ENCODE peak calls at places on chromosomes 2 and 18, in ten cellular contexts. K is GM23248; T is A549; Y is CD4-positive, CD25-positive, alpha-beta regulatory T cell; N is left ventricle myocardium inferior; Q is adipocyte; H is IMR-90; J is aorta; V is lower lobe of right lung; R is HAP-1. P is an unnamed sample. For H3K4me1, the result is how much of the 10 kb centered on the place peaks cover.

GRCh38 chr2:239225456-239225855 is 175.4 kb downstream of the HDAC4 start:
- DNase-seq in K (no peak), T (no peak), Y (no peak), N (no peak), Q (no peak), H (no peak), J (no peak), V (no peak), R (no peak), P (peak)

GRCh38 chr2:105455488-105455991 is 56.7 kb upstream of the FHL2 start:
- DNase-seq in K (peak), T (peak), Y (no peak), N (no peak), Q (peak), H (peak), J (no peak), V (no peak), R (no peak), P (no peak)

GRCh38 chr2:147520817-147521216 is 324.0 kb upstream of the ACVR2A start:
- DNase-seq in K (no peak), T (no peak), Y (no peak), N (no peak), Q (no peak), H (no peak), J (no peak), V (no peak), R (no peak), P (no peak)

GRCh38 chr18:49020129-49020528 is 69.4 kb upstream of the SMAD7 start:
- DNase-seq in K (no peak), T (no peak), Y (no peak), N (no peak), Q (no peak), H (no peak), J (no peak), V (no peak), R (no peak), P (no peak)

GRCh38 chr2:25324905-25325592 is 16.7 kb downstream of the DNMT3A start:
- DNase-seq in K (peak), T (no peak), Y (no peak), N (no peak), Q (no peak), H (peak), J (peak), V (no peak), R (no peak), P (peak)

GRCh38 chr2:121529439-121530209 is 1.1 kb upstream of the RNU4ATAC start:
- DNase-seq in K (peak), T (no peak), Y (no peak), N (peak), Q (peak), H (peak), J (peak), V (peak), R (peak), P (peak)

GRCh38 chr18:58978916-58979315 is 114.2 kb downstream of the ZNF532 start:
- DNase-seq in K (no peak), T (no peak), Y (no peak), N (no peak), Q (no peak), H (no peak), J (no peak), V (no peak), R (no peak), P (no peak)

GRCh38 chr2:148577845-148578492 is 66.6 kb upstream of the EPC2 start:
- DNase-seq in K (no peak), T (no peak), Y (no peak), N (no peak), Q (no peak), H (no peak), J (no peak), V (no peak), R (no peak), P (no peak)

GRCh38 chr2:218501665-218502064 is 66.5 kb downstream of the USP37 start:
- DNase-seq in K (peak), T (no peak), Y (no peak), N (no peak), Q (peak), H (peak), J (no peak), V (no peak), R (no peak), P (no peak)

GRCh38 chr2:115921541-115921940 is 1479.1 kb downstream of the DPP10 start:
- DNase-seq in K (no peak), T (no peak), Y (no peak), N (no peak), Q (no peak), H (no peak), J (no peak), V (no peak), R (no peak), P (no peak)

DNA sequence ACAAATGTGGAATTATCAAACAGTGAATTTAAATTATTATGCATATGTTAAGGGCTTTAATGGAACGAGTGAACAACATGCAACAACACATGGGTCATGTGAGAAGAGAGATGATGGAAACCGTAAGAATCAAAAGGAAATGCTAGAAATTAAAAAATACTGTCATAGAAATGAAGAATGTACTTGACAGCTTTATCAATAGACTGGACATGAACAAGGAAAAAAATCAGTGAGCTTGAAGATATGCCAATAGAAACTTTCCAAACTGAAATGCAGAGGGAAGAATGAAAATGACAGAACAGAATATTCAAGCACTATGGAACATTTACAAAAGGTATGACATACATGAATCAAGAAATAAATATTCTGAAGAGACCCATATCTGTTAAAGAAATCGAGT is 117.7 kb upstream of the KCNJ3 start:
- DNase-seq in K (no peak), T (no peak), Y (no peak), N (no peak), Q (no peak), H (no peak), J (no peak), V (no peak), R (no peak), P (no peak)
- H3K4me1 ChIP-seq in K (under half), T (under half), Y (under half), N (under half), Q (under half), H (under half), J (under half), V (under half), R (under half), P (under half)

GRCh38 chr18:55499526-55499925 is 88.5 kb downstream of the TCF4 start:
- DNase-seq in K (no peak), T (no peak), Y (no peak), N (no peak), Q (no peak), H (no peak), J (no peak), V (no peak), R (no peak), P (no peak)
- H3K4me1 ChIP-seq in K (under half), T (under half), Y (under half), N (under half), Q (under half), H (under half), J (under half), V (under half), R (under half), P (under half)

GRCh38 chr2:191318037-191318728 is 73.0 kb downstream of the MYO1B start:
- DNase-seq in K (peak), T (no peak), Y (no peak), N (no peak), Q (peak), H (peak), J (peak), V (no peak), R (no peak), P (peak)
- H3K4me1 ChIP-seq in K (half or more), T (half or more), Y (under half), N (half or more), Q (half or more), H (under half), J (under half), V (under half), R (under half), P (under half)

GRCh38 chr2:96539215-96539920 is 2.8 kb downstream of the ARID5A start:
- DNase-seq in K (no peak), T (no peak), Y (no peak), N (no peak), Q (no peak), H (no peak), J (peak), V (no peak), R (no peak), P (no peak)

GRCh38 chr2:96538487-96539214 is 2.1 kb downstream of the ARID5A start:
- DNase-seq in K (peak), T (no peak), Y (peak), N (peak), Q (no peak), H (no peak), J (peak), V (peak), R (peak), P (peak)

GRCh38 chr2:96541326-96541725 is 4.8 kb downstream of the ARID5A start:
- DNase-seq in K (peak), T (no peak), Y (no peak), N (no peak), Q (peak), H (peak), J (no peak), V (no peak), R (no peak), P (no peak)

GRCh38 chr2:96541753-96542152 is 5.2 kb downstream of the ARID5A start:
- DNase-seq in K (no peak), T (no peak), Y (no peak), N (no peak), Q (no peak), H (no peak), J (peak), V (no peak), R (no peak), P (peak)

DNA sequence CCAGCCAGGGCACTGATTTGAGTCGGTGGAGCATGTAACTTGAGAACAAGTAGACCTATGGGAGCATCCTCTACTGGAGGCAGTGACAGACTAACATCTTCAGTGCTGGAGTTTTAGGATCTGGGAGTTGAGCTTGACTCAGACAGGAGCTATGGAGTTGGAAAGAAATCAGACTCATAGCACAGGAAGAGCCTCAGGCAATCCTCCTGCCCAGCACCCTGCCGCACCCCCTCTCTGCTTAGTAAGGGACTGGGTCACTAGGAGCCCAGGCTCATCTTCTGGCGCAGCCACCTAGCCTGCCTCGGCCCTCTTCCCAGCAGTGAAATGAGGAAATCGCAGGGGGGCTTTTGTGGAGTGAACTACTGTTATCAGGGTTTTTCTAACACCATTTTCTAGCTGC is 3.6 kb downstream of the ARID5A start:
- DNase-seq in K (peak), T (no peak), Y (no peak), N (no peak), Q (peak), H (peak), J (no peak), V (no peak), R (no peak), P (no peak)
- H3K4me1 ChIP-seq in K (under half), T (under half), Y (half or more), N (half or more), Q (under half), H (under half), J (under half), V (half or more), R (under half), P (half or more)

GRCh38 chr18:2976733-2977132 is 36.2 kb downstream of the LPIN2 start:
- DNase-seq in K (no peak), T (no peak), Y (no peak), N (no peak), Q (no peak), H (no peak), J (no peak), V (no peak), R (no peak), P (no peak)
- H3K4me1 ChIP-seq in K (under half), T (half or more), Y (half or more), N (half or more), Q (half or more), H (under half), J (under half), V (half or more), R (under half), P (half or more)

GRCh38 chr2:46268986-46269385 is 28.2 kb upstream of the EPAS1 start:
- DNase-seq in K (peak), T (no peak), Y (no peak), N (no peak), Q (peak), H (peak), J (no peak), V (no peak), R (no peak), P (no peak)
- H3K4me1 ChIP-seq in K (under half), T (under half), Y (under half), N (half or more), Q (under half), H (under half), J (under half), V (under half), R (under half), P (under half)

GRCh38 chr2:221552282-221552681 is 19.8 kb downstream of the EPHA4 start:
- DNase-seq in K (no peak), T (no peak), Y (no peak), N (no peak), Q (no peak), H (no peak), J (no peak), V (no peak), R (no peak), P (no peak)

GRCh38 chr2:221555511-221555845 is 16.6 kb downstream of the EPHA4 start:
- DNase-seq in K (no peak), T (no peak), Y (no peak), N (no peak), Q (no peak), H (no peak), J (no peak), V (no peak), R (no peak), P (no peak)

GRCh38 chr2:221551864-221552263 is 20.2 kb downstream of the EPHA4 start:
- DNase-seq in K (no peak), T (no peak), Y (no peak), N (no peak), Q (no peak), H (no peak), J (no peak), V (no peak), R (no peak), P (no peak)

GRCh38 chr2:221553333-221553732 is 18.8 kb downstream of the EPHA4 start:
- DNase-seq in K (no peak), T (no peak), Y (no peak), N (no peak), Q (no peak), H (no peak), J (no peak), V (no peak), R (no peak), P (no peak)

DNA sequence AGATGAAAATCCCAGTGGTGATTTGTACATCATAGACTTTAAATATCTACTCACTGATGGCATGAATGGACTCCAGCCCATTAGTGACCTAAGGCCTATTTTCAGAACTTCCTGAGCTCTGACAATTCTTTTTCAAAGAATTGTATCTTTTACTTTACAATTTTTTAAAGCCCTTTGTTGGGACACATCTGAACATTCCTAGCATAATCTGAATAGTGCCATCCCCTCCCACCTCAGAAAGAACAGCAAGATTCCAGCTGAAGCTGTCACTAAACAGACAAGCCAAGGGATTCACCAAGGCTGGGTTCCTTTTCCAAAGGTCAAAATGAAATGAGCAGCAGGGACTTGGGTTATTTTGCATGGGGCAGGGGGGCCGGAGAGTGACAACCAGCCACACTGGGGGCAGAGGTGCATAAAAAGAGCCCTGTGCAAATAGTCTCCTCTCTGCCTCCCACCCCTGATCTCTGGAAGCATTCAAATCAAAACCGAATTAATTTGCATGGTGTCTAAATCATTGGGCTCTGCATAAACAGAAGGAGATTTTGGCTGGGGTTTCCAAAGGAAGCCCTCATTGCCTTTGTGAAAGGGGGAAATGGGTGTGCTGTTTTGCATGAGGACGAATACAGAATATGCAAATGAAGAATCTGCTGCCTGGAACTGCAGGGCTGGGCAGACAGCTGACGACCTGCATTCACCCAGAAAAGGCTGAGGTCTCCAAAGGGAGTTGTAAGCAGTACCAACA is 17.2 kb downstream of the EPHA4 start:
- DNase-seq in K (peak), T (no peak), Y (peak), N (no peak), Q (peak), H (peak), J (no peak), V (no peak), R (peak), P (no peak)
- H3K4me1 ChIP-seq in K (under half), T (under half), Y (under half), N (under half), Q (under half), H (under half), J (under half), V (under half), R (under half), P (under half)

GRCh38 chr2:46306988-46307655 is 9.9 kb downstream of the EPAS1 start:
- DNase-seq in K (no peak), T (peak), Y (no peak), N (no peak), Q (no peak), H (no peak), J (no peak), V (no peak), R (no peak), P (no peak)
- H3K4me1 ChIP-seq in K (under half), T (half or more), Y (under half), N (half or more), Q (under half), H (under half), J (under half), V (half or more), R (under half), P (under half)

GRCh38 chr2:240565267-240566202 is 2.7 kb upstream of the RNPEPL1 start:
- DNase-seq in K (peak), T (peak), Y (peak), N (peak), Q (no peak), H (peak), J (peak), V (peak), R (peak), P (peak)

GRCh38 chr2:240567137-240567871 is 980 bp upstream of the RNPEPL1 start:
- DNase-seq in K (peak), T (no peak), Y (peak), N (peak), Q (no peak), H (no peak), J (peak), V (peak), R (no peak), P (peak)

GRCh38 chr2:240564571-240565266 is 3.6 kb upstream of the RNPEPL1 start:
- DNase-seq in K (peak), T (peak), Y (peak), N (no peak), Q (no peak), H (peak), J (no peak), V (no peak), R (peak), P (no peak)

GRCh38 chr2:240567872-240568677 is at the start of gene RNPEPL1:
- DNase-seq in K (peak), T (peak), Y (peak), N (peak), Q (peak), H (no peak), J (peak), V (peak), R (peak), P (peak)

DNA sequence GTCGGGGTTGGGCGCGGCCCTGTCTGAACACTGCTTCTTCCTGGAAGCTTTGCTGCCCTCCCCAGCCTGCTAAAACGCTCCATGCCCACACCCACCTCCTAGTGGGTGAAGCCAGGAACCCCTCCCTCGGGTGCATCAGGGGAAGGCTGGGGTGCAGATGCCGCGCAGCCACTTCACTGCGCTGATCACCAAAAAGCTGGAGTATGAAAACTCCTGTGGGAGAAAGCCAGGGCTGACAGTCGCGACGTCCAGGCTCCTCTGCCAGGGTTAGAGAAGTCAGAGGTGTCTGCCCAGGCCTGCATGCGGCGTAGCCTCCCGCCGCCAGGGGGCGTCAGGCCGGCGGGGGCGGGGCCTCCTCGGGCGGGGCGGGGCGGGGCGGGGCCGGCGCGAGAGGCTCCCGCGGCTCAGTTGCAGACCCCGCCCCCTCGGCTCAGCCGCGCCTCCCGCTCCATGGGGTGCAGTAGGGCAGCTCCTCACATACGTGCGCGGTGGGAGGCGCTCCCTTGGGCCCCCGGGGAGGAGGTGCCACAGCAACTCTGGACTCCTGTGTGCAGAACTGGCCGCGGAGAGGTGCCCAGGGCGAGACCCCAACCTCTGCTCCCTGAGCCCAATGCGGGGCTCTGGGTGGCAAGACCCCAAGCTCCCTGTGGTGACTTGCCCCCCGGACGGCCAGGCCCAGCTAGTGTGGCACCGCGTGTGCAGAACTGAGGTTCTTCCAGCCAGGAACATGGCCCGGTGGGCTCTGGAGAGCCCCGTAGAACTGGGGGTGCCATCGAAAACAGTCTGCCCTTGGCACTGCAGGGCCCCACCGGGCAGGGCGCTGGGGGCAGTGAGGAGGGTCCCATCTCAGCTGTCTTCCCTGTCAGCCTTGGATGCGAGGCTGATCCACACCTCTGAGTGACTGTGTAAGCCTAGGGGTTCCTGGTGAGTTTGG is 1.8 kb upstream of the RNPEPL1 start:
- DNase-seq in K (peak), T (peak), Y (peak), N (peak), Q (peak), H (peak), J (peak), V (peak), R (peak), P (peak)
- H3K4me1 ChIP-seq in K (under half), T (half or more), Y (half or more), N (half or more), Q (under half), H (under half), J (under half), V (half or more), R (under half), P (half or more)

DNA sequence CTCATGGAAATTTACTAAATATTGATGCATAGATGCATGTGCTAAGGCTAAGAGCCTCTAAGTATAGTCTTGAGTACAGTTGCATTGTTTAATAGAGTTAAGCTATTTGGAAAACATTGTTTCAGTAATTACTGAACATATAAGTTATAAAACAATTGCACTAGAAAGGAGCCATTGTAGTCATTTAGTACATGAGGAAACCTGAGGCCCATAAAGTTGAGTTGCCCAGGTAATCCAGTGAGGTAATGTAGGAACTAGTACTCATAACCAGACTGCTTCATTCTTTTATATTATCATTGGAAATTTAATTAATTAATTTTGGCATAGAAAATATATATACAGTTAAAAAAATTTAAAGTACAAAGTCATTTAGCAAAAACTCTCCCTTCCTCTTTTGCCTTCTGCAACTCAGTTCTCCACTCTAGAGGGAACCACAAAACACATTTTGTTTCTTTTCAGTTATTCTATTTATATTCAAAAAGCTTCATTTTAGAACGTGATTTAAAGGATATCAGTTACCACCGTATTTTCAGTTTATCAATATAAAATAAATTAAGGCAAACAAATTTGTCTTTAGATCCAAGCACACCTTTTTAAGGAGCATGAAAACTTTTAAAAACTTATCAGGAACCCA is 27.8 kb upstream of the TBR1 start:
- DNase-seq in K (no peak), T (no peak), Y (no peak), N (no peak), Q (no peak), H (no peak), J (no peak), V (no peak), R (no peak), P (no peak)
- H3K4me1 ChIP-seq in K (under half), T (under half), Y (under half), N (under half), Q (under half), H (under half), J (under half), V (under half), R (under half), P (under half)